ENCODE peak calls at places on chromosomes 13 and 19, in ten cellular contexts. D is uterus, I is vagina, X is IMR-90, C is body of pancreas, G is breast epithelium, Z is Peyer's patch, V is esophagus squamous epithelium, A is tibial nerve, Y is lower leg skin. B is an unnamed sample.

GRCh38 chr19:56839665-56840451 is 668 bp downstream of the PEG3 start:
- DNase-seq in D (peak; percentile 98), I (no peak), X (no peak), C (peak; percentile 97), G (peak; percentile 97), Z (peak; percentile 44), V (peak; percentile 55), A (peak; percentile 86), Y (peak; percentile 97), B (peak; percentile 58)

GRCh38 chr19:49338691-49339363 is 3.6 kb downstream of the CD37 start:
- DNase-seq in D (peak; percentile 85), I (no peak), X (no peak), C (peak; percentile 99), G (peak; percentile 94), Z (peak; percentile 64), V (no peak), A (no peak), Y (peak; percentile 95), B (no peak)

GRCh38 chr19:2560369-2560768 is 84.4 kb downstream of the GADD45B start:
- DNase-seq in D (no peak), I (no peak), X (no peak), C (no peak), G (no peak), Z (no peak), V (no peak), A (no peak), Y (no peak), B (no peak)

GRCh38 chr13:92317066-92317465 is 909.5 kb upstream of the GPC6 start:
- DNase-seq in D (no peak), I (no peak), X (peak; percentile 24), C (no peak), G (no peak), Z (no peak), V (no peak), A (no peak), Y (no peak), B (no peak)

GRCh38 chr19:47609885-47610545 is 1.1 kb downstream of the BICRA start:
- DNase-seq in D (peak; percentile 33), I (no peak), X (peak; percentile 26), C (peak; percentile 50), G (peak; percentile 29), Z (peak; percentile 57), V (no peak), A (no peak), Y (peak; percentile 91), B (peak; percentile 70)

GRCh38 chr19:2047449-2048103 is 3.5 kb downstream of the MKNK2 start:
- DNase-seq in D (peak; percentile 68), I (peak; percentile 96), X (no peak), C (peak; percentile 95), G (no peak), Z (no peak), V (no peak), A (no peak), Y (no peak), B (no peak)

GRCh38 chr19:34306213-34306661 is 51.9 kb downstream of the GARRE1 start:
- DNase-seq in D (no peak), I (no peak), X (no peak), C (peak; percentile 78), G (no peak), Z (no peak), V (no peak), A (no peak), Y (no peak), B (no peak)

GRCh38 chr13:29507356-29507755 is 88.1 kb downstream of the SLC7A1 start:
- DNase-seq in D (no peak), I (no peak), X (no peak), C (peak; percentile 63), G (no peak), Z (peak; percentile 36), V (no peak), A (no peak), Y (no peak), B (no peak)

DNA sequence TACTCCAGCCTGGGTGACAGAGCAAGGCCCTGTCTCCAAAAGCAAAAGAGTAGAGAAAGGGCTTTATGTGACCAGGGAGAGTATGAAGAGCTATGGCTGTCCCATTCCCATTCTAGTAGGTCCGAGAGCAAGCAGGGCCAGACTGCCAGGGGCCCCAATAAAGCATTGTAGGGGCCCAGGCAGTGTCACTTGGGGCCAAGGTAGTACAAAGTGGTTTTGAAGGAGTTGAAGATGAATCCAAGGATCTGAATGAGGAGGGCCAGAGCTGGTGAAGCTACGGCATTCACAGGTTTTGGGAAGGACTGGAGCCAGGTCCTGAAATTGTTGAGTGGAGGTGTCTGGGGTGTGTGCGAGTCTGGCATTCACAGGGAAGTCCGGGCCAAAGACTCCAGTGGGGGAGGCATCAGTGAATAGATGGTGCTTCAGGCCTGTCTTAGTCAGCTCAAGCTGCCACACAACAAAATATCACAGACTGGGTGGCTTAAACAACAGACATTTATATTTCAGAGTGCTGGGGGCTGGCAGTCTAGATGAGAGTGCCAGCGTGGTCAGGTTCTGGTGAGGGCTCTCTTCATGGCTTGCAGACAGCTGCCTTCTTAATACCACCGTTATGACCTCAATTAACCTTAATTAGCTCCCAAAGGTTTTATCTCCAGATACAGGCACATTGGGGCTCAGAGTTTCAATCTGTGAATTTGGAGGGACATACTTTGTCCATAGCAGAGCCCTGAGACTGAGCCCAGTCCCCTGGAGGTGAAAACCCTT is 9.9 kb downstream of the NACC1 start:
- DNase-seq in D (no peak), I (no peak), X (no peak), C (no peak), G (no peak), Z (no peak), V (no peak), A (no peak), Y (no peak), B (no peak)
- TF ChIP-seq POLR2A in D (no peak), I (no peak), X (no peak), C (no peak), G (no peak), Z (no peak), V (no peak), A (no peak), Y (no peak), B (no peak)

GRCh38 chr19:32345261-32346207 is at the start of gene ZNF507:
- DNase-seq in D (peak; percentile 73), I (no peak), X (peak; percentile 58), C (peak; percentile 84), G (peak; percentile 67), Z (peak; percentile 74), V (no peak), A (peak; percentile 76), Y (peak; percentile 95), B (peak; percentile 87)
- TF ChIP-seq POLR2A in D (no peak), I (no peak), X (peak; percentile 64), C (no peak), G (no peak), Z (peak; percentile 16), V (no peak), A (no peak), Y (no peak), B (peak; percentile 54)

GRCh38 chr13:49584771-49585182 is 581 bp downstream of the RCBTB1 start:
- DNase-seq in D (no peak), I (no peak), X (peak; percentile 6), C (no peak), G (no peak), Z (no peak), V (no peak), A (no peak), Y (no peak), B (peak; percentile 42)

GRCh38 chr13:49587311-49587847 is 2.0 kb upstream of the RCBTB1 start:
- DNase-seq in D (no peak), I (no peak), X (peak; percentile 67), C (no peak), G (no peak), Z (no peak), V (no peak), A (no peak), Y (no peak), B (no peak)

GRCh38 chr13:49586717-49587116 is 1.4 kb upstream of the RCBTB1 start:
- DNase-seq in D (no peak), I (no peak), X (no peak), C (no peak), G (no peak), Z (no peak), V (no peak), A (no peak), Y (no peak), B (no peak)

GRCh38 chr13:49580980-49581680 is 4.2 kb downstream of the RCBTB1 start:
- DNase-seq in D (no peak), I (no peak), X (no peak), C (no peak), G (no peak), Z (no peak), V (no peak), A (no peak), Y (no peak), B (no peak)

GRCh38 chr13:49585220-49586157 is at the start of gene RCBTB1:
- DNase-seq in D (peak; percentile 55), I (no peak), X (peak; percentile 45), C (peak; percentile 84), G (peak; percentile 66), Z (peak; percentile 62), V (no peak), A (peak; percentile 34), Y (peak; percentile 92), B (peak; percentile 88)
- TF ChIP-seq POLR2A in D (peak; percentile 10), I (no peak), X (no peak), C (peak; percentile 30), G (no peak), Z (peak; percentile 28), V (peak; percentile 38), A (peak; percentile 19), Y (no peak), B (peak; percentile 66)

GRCh38 chr19:51469162-51469561 is 9.2 kb upstream of the CEACAM18 start:
- DNase-seq in D (no peak), I (no peak), X (no peak), C (no peak), G (no peak), Z (no peak), V (no peak), A (no peak), Y (no peak), B (no peak)

GRCh38 chr19:51468545-51468920 is 9.8 kb upstream of the CEACAM18 start:
- DNase-seq in D (no peak), I (no peak), X (no peak), C (no peak), G (no peak), Z (no peak), V (no peak), A (no peak), Y (peak; percentile 59), B (no peak)

GRCh38 chr19:51469629-51470028 is 8.7 kb upstream of the CEACAM18 start:
- DNase-seq in D (no peak), I (no peak), X (no peak), C (no peak), G (no peak), Z (no peak), V (no peak), A (no peak), Y (peak; percentile 50), B (no peak)

GRCh38 chr19:51470966-51471365 is 7.4 kb upstream of the CEACAM18 start:
- DNase-seq in D (no peak), I (no peak), X (no peak), C (no peak), G (no peak), Z (no peak), V (no peak), A (no peak), Y (peak; percentile 29), B (peak; percentile 49)

DNA sequence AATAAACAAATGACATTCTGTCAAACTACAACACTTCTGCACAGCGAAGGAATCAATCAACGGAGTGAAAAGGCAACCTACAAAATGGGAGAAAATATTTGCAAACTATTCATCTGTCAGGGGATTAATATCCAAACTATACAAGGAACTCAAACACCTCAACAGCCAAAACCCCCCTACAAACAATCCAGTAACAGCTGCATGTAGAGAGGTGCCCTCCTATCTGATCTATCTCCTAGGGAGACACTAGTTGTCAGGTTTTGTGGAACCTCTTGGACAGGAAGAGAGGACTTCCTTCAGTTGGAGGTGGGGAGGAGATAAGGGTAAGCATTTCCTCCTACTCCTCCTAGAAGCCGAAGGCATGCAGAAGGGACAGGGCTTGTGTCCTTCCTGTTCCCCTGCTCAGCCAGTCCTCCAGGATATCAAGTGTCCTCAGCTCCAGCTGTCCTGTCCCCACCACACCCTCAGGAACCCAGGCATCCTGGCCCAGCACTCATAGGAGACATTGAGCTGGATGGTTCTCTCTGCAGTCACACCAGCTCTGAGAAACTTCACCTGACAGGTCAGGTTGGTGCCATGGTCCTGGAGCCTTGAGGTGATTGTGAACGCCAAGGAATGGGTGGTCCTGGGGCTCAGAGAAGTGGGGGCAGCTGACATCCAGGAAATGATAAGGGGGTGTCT is 9.8 kb upstream of the SIGLEC8 start:
- DNase-seq in D (no peak), I (no peak), X (no peak), C (no peak), G (no peak), Z (no peak), V (no peak), A (no peak), Y (peak; percentile 60), B (no peak)
- TF ChIP-seq POLR2A in D (no peak), I (no peak), X (no peak), C (no peak), G (no peak), Z (no peak), V (no peak), A (no peak), Y (no peak), B (no peak)